ENCODE peak calls at places on chromosomes 11 and 22, in six cellular contexts. H is fibroblast of the aortic adventitia, F is HT-29, N is cardiac fibroblast, A is NCI-H1105 treated with DMSO at 0.1 percent for 48 hours, Z is epithelial cell of prostate. L is an unnamed sample.

GRCh38 chr11:131770801-131771200 is 400.4 kb downstream of the NTM start:
- DNase-seq in N (peak; percentile 55), F (no peak), Z (no peak), H (peak; percentile 32), A (no peak), L (no peak)

GRCh38 chr11:130403967-130404366 is 24.4 kb downstream of the ADAMTS8 start:
- DNase-seq in Z (no peak), H (no peak), F (no peak), N (no peak), A (no peak), L (no peak)

GRCh38 chr22:17112491-17113042 is 8.6 kb downstream of the TMEM121B start:
- DNase-seq in N (no peak), Z (no peak), H (no peak), A (no peak), F (no peak), L (no peak)

GRCh38 chr11:118057424-118058145 is 19.3 kb upstream of the TMPRSS4 start:
- DNase-seq in Z (no peak), N (no peak), H (no peak), F (no peak), A (no peak), L (no peak)

GRCh38 chr11:44256673-44257291 is 53.2 kb downstream of the ALX4 start:
- DNase-seq in Z (no peak), A (no peak), N (no peak), F (no peak), H (peak; percentile 45), L (no peak)

GRCh38 chr11:9740202-9740881 is 76.5 kb downstream of the SWAP70 start:
- DNase-seq in A (no peak), N (no peak), F (peak; percentile 69), H (no peak), Z (no peak), L (no peak)

GRCh38 chr11:58656348-58656747 is 33.9 kb downstream of the CNTF start:
- DNase-seq in F (no peak), A (no peak), Z (no peak), N (no peak), H (no peak), L (no peak)

GRCh38 chr22:35352214-35353111 is 28.4 kb upstream of the HMOX1 start:
- DNase-seq in A (no peak), H (no peak), Z (no peak), F (peak; percentile 42), N (peak; percentile 35), L (no peak)

GRCh38 chr11:128568166-128568778 is 19.1 kb downstream of the ETS1 start:
- DNase-seq in H (no peak), A (no peak), N (no peak), F (no peak), Z (no peak), L (no peak)

GRCh38 chr11:71476031-71476430 is 23.0 kb downstream of the NADSYN1 start:
- DNase-seq in Z (no peak), A (no peak), F (no peak), H (no peak), N (no peak), L (no peak)